ENCODE peak calls at places on chromosomes 2 and 18, in five cellular contexts. P is ovary, J is midbrain, V is stromal cell of bone marrow, Y is HFFc6. W is an unnamed sample.

GRCh38 chr2:138718405-138718804 is 61.8 kb downstream of the NXPH2 start:
- DNase-seq in Y (no peak), V (no peak), P (no peak), J (no peak), W (no peak)

GRCh38 chr18:62289047-62289446 is 36.1 kb upstream of the TNFRSF11A start:
- DNase-seq in V (no peak), J (no peak), Y (no peak), P (no peak), W (no peak)

GRCh38 chr2:141906673-141907072 is 224.1 kb downstream of the LRP1B start:
- DNase-seq in J (no peak), P (no peak), Y (no peak), V (no peak), W (no peak)

GRCh38 chr2:14583802-14584201 is 48.7 kb upstream of the LRATD1 start:
- DNase-seq in P (no peak), J (no peak), V (no peak), Y (no peak), W (no peak)

GRCh38 chr18:80210312-80211083 is 36.8 kb downstream of the PARD6G start:
- DNase-seq in P (no peak), V (no peak), J (no peak), Y (no peak), W (no peak)

GRCh38 chr2:238439912-238440311 is 13.2 kb downstream of the ASB1 start:
- DNase-seq in V (no peak), P (no peak), J (no peak), Y (peak), W (no peak)

GRCh38 chr2:52465267-52465666 is 1302.3 kb upstream of the CHAC2 start:
- DNase-seq in J (no peak), P (no peak), V (no peak), Y (no peak), W (no peak)

GRCh38 chr18:57559311-57559710 is 27.2 kb downstream of the FECH start:
- DNase-seq in P (no peak), J (no peak), V (peak), Y (no peak), W (no peak)

GRCh38 chr2:113208995-113209868 is 35.5 kb downstream of the PSD4 start:
- DNase-seq in P (no peak), V (no peak), Y (peak), J (no peak), W (no peak)

GRCh38 chr2:226185613-226186211 is 613.9 kb downstream of the IRS1 start:
- DNase-seq in P (no peak), V (peak), Y (peak), J (no peak), W (peak)

GRCh38 chr2:231914077-231914690 is 12.0 kb downstream of the NPPC start:
- DNase-seq in Y (no peak), V (no peak), J (no peak), P (no peak), W (no peak)

GRCh38 chr2:212359425-212360067 is 179.1 kb downstream of the ERBB4 start:
- DNase-seq in J (peak), P (no peak), Y (no peak), V (no peak), W (no peak)

GRCh38 chr2:151156431-151156830 is 105.2 kb downstream of the RBM43 start:
- DNase-seq in V (no peak), J (no peak), P (no peak), Y (no peak), W (no peak)

GRCh38 chr2:205700331-205701132 is 18.2 kb downstream of the NRP2 start:
- DNase-seq in P (peak), Y (peak), V (peak), J (peak), W (peak)

GRCh38 chr2:217858519-217859466 is 144.0 kb downstream of the TNS1 start:
- DNase-seq in P (peak), Y (peak), J (peak), V (peak), W (peak)

GRCh38 chr2:237888389-237888788 is 29.0 kb downstream of the RAMP1 start:
- DNase-seq in Y (peak), P (no peak), V (peak), J (no peak), W (peak)

GRCh38 chr18:23627964-23628363 is 34.7 kb downstream of the ANKRD29 start:
- DNase-seq in V (no peak), P (no peak), Y (no peak), J (no peak), W (no peak)

GRCh38 chr18:2905802-2906521 is 59.2 kb downstream of the EMILIN2 start:
- DNase-seq in J (no peak), P (peak), Y (no peak), V (no peak), W (peak)

GRCh38 chr2:215431778-215432758 is 3.8 kb downstream of the FN1 start:
- DNase-seq in J (no peak), P (no peak), V (no peak), Y (no peak), W (no peak)

GRCh38 chr2:15648593-15649525 is 57.2 kb downstream of the DDX1 start:
- DNase-seq in Y (no peak), J (no peak), V (no peak), P (no peak), W (no peak)

GRCh38 chr18:26185267-26185666 is 41.0 kb upstream of the TAF4B start:
- DNase-seq in V (no peak), P (no peak), Y (no peak), J (no peak), W (no peak)

GRCh38 chr2:24783641-24784040 is 9.6 kb downstream of the PTRHD1 start:
- DNase-seq in V (no peak), P (no peak), Y (no peak), J (no peak), W (no peak)

GRCh38 chr2:37688771-37689468 is 17.5 kb upstream of the CDC42EP3 start:
- DNase-seq in J (no peak), V (no peak), Y (peak), P (peak), W (peak)

GRCh38 chr2:134583997-134584520 is 134.7 kb downstream of the TMEM163 start:
- DNase-seq in P (peak), Y (no peak), V (no peak), J (no peak), W (no peak)

GRCh38 chr2:133286326-133286922 is 281.8 kb downstream of the NCKAP5 start:
- DNase-seq in P (no peak), V (no peak), Y (peak), J (no peak), W (no peak)

GRCh38 chr18:35205199-35205712 is 35.6 kb upstream of the ZNF397 start:
- DNase-seq in P (no peak), J (no peak), Y (no peak), V (no peak), W (no peak)

GRCh38 chr2:137178955-137179377 is 413.6 kb downstream of the THSD7B start:
- DNase-seq in Y (peak), J (no peak), V (no peak), P (no peak), W (no peak)

GRCh38 chr2:193907561-193907960 is 1712.8 kb upstream of the TMEFF2 start:
- DNase-seq in J (no peak), V (no peak), P (no peak), Y (no peak), W (no peak)